ENCODE peak calls at places on chromosome 12, in six cellular contexts. J is SJCRH30, D is brain microvascular endothelial cell, Q is IMR-90, I is trophoblast cell, S is hepatocyte. C is an unnamed sample.

GRCh38 chr12:17810399-17810798 is 279.6 kb downstream of the RERGL start:
- DNase-seq in J (peak; percentile 14), D (no peak), Q (no peak), I (no peak), S (no peak), C (no peak)

GRCh38 chr12:31119531-31120211 is 46.0 kb downstream of the DDX11 start:
- DNase-seq in J (no peak), D (no peak), Q (no peak), I (no peak), S (no peak), C (no peak)

GRCh38 chr12:64685605-64686004 is 73.6 kb downstream of the GNS start:
- DNase-seq in J (no peak), D (no peak), Q (no peak), I (no peak), S (no peak), C (no peak)

GRCh38 chr12:54394281-54394719 is 9.8 kb upstream of the ZNF385A start:
- DNase-seq in J (peak; percentile 89), D (peak; percentile 35), Q (peak; percentile 56), I (peak; percentile 99), S (peak; percentile 74), C (no peak)

GRCh38 chr12:32115404-32116104 is 8.9 kb downstream of the BICD1 start:
- DNase-seq in J (peak; percentile 82), D (peak; percentile 99), Q (peak; percentile 100), I (no peak), S (peak; percentile 59), C (peak; percentile 97)

GRCh38 chr12:129617849-129618248 is 286.0 kb downstream of the TMEM132D start:
- DNase-seq in J (no peak), D (no peak), Q (no peak), I (no peak), S (no peak), C (no peak)

GRCh38 chr12:124699878-124700277 is 132.5 kb upstream of the NCOR2 start:
- DNase-seq in J (no peak), D (no peak), Q (no peak), I (no peak), S (no peak), C (no peak)

GRCh38 chr12:89363084-89363483 is 10.8 kb upstream of the DUSP6 start:
- DNase-seq in J (no peak), D (no peak), Q (no peak), I (no peak), S (no peak), C (no peak)

GRCh38 chr12:38905480-38906351 is at the start of gene CPNE8:
- DNase-seq in J (no peak), D (peak; percentile 25), Q (no peak), I (peak; percentile 79), S (peak; percentile 80), C (peak; percentile 79)

GRCh38 chr12:23949212-23950010 is at the start of gene SOX5:
- DNase-seq in J (peak; percentile 89), D (peak; percentile 59), Q (peak; percentile 68), I (no peak), S (peak; percentile 59), C (peak; percentile 49)

GRCh38 chr12:132146772-132147422 is 2.6 kb downstream of the NOC4L start:
- DNase-seq in J (no peak), D (no peak), Q (no peak), I (no peak), S (no peak), C (no peak)

GRCh38 chr12:112788205-112788604 is 3.3 kb upstream of the RPH3A start:
- DNase-seq in J (no peak), D (no peak), Q (no peak), I (no peak), S (no peak), C (no peak)

GRCh38 chr12:19402743-19403400 is 36.4 kb upstream of the AEBP2 start:
- DNase-seq in J (peak; percentile 98), D (peak; percentile 15), Q (peak; percentile 63), I (peak; percentile 84), S (peak; percentile 23), C (peak; percentile 67)

GRCh38 chr12:21606175-21606574 is 1.5 kb upstream of the GYS2 start:
- DNase-seq in J (no peak), D (no peak), Q (no peak), I (no peak), S (no peak), C (no peak)

GRCh38 chr12:112962561-112962960 is 15.8 kb upstream of the OAS2 start:
- DNase-seq in J (no peak), D (no peak), Q (no peak), I (no peak), S (no peak), C (no peak)

GRCh38 chr12:106586803-106587684 is 4.2 kb downstream of the RFX4 start:
- DNase-seq in J (no peak), D (no peak), Q (no peak), I (peak; percentile 30), S (no peak), C (no peak)

GRCh38 chr12:50647479-50647878 is 116.4 kb upstream of the ATF1 start:
- DNase-seq in J (no peak), D (no peak), Q (peak; percentile 37), I (peak; percentile 77), S (no peak), C (no peak)

GRCh38 chr12:29234965-29235364 is 85.9 kb downstream of the FAR2 start:
- DNase-seq in J (no peak), D (no peak), Q (peak; percentile 11), I (no peak), S (no peak), C (peak; percentile 97)

GRCh38 chr12:105825141-105825540 is 313.6 kb downstream of the NUAK1 start:
- DNase-seq in J (no peak), D (no peak), Q (no peak), I (no peak), S (no peak), C (no peak)

GRCh38 chr12:64395739-64396138 is 5.2 kb upstream of the C12orf56 start:
- DNase-seq in J (no peak), D (no peak), Q (peak; percentile 13), I (no peak), S (no peak), C (peak; percentile 89)

GRCh38 chr12:54082402-54082892 is 28.8 kb downstream of the HOXC4 start:
- DNase-seq in J (no peak), D (no peak), Q (no peak), I (no peak), S (peak; percentile 73), C (no peak)

DNA sequence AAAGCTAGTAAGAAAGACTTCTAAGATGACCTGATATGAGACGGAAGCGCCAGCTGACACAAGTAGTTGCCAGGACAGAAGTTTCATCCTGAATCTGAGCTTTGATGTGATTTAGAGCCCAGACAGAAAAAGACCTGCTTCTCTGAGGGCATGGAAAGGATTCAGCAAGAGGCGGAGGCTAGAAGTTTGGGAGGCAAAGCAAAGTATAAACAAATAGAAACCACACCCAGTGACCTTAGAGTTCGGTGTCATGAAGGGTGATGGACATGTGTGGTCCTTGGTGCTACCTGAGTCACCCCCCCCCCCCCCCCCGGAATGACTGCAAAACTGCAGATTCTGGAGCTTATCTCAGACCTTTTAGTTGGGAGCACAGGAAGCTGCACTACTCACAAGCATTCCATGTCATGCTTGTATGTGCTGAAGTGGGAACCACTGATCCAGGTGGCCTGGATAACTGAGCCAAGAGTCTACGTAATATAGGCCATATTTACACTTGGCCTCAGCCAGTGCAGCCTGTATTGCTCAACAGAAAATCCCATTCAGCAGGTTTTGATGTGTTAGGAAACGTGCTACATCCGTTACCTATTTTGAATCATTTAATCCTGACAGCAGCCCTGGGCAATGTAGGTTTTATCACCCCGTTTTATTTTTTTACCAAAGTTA is 191.4 kb downstream of the ANO6 start:
- DNase-seq in J (no peak), D (no peak), Q (peak; percentile 83), I (no peak), S (peak; percentile 23), C (no peak)
- H3K36me3 ChIP-seq in J (peaks cover 43% of the 10 kb centered on the region), D (peaks cover 47% of the 10 kb centered on the region), Q (peaks cover 15% of the 10 kb centered on the region), I (peaks cover 18% of the 10 kb centered on the region), S (no peaks in the 10 kb centered on the region), C (peaks cover 6% of the 10 kb centered on the region)

GRCh38 chr12:57143454-57143853 is 4.0 kb downstream of the LRP1-AS start:
- DNase-seq in J (no peak), D (no peak), Q (no peak), I (no peak), S (no peak), C (no peak)

GRCh38 chr12:57139796-57140649 is 7.4 kb downstream of the LRP1-AS start:
- DNase-seq in J (no peak), D (no peak), Q (peak; percentile 69), I (peak; percentile 63), S (no peak), C (no peak)

GRCh38 chr12:57141249-57141648 is 6.2 kb downstream of the LRP1-AS start:
- DNase-seq in J (no peak), D (no peak), Q (no peak), I (no peak), S (no peak), C (no peak)

GRCh38 chr12:57142727-57143126 is 4.7 kb downstream of the LRP1-AS start:
- DNase-seq in J (no peak), D (no peak), Q (no peak), I (no peak), S (no peak), C (no peak)

DNA sequence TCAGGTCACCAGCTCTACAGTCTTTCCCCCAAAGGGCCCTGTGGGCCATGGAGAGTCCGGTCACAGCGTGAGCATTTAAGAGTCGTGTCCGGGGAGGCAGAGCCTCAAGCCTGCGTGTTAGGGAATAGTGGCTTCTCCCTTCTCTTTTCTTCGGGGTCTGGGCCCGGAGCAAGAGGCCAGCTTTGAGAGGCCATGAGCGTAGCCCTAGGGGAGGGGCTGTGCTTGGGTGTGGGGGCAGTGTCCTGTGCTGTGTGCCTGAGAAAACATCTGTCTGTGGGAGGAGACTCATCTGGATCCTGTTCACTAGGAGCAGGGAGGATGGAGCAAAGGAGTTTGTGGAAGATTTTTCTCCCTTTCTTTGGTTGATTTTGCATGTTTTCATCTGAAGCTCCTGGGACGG is 5.3 kb downstream of the LRP1-AS start:
- DNase-seq in J (no peak), D (no peak), Q (no peak), I (no peak), S (no peak), C (no peak)
- H3K36me3 ChIP-seq in J (peaks cover 51% of the 10 kb centered on the region), D (peaks cover 84% of the 10 kb centered on the region), Q (peaks cover 84% of the 10 kb centered on the region), I (peaks cover 64% of the 10 kb centered on the region), S (no peaks in the 10 kb centered on the region), C (no peaks in the 10 kb centered on the region)

GRCh38 chr12:74481078-74481477 is 56.6 kb upstream of the ATXN7L3B start:
- DNase-seq in J (no peak), D (no peak), Q (no peak), I (no peak), S (no peak), C (no peak)

GRCh38 chr12:74483057-74483456 is 54.6 kb upstream of the ATXN7L3B start:
- DNase-seq in J (no peak), D (no peak), Q (no peak), I (no peak), S (no peak), C (no peak)

GRCh38 chr12:74476234-74476633 is 61.4 kb upstream of the ATXN7L3B start:
- DNase-seq in J (no peak), D (no peak), Q (no peak), I (no peak), S (no peak), C (no peak)

DNA sequence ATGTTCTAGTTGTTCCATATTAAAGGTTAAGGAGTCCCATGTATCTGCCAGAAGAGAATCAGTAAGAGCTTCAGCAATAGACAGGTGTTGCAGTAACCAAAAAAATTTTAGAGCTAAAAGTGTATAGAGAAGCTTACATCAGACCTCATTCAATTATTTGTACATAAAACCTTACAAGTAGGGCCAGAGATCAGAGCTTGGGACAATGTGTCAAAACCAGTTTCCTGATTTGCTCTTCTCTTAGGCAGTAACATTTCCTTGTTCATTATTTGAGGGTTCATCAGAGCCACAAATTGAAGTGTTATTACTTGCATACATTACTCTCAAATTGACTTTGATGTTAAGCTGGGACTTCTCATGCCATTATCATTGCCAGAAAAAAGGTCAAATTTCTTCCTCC is 55.5 kb upstream of the ATXN7L3B start:
- DNase-seq in J (no peak), D (no peak), Q (no peak), I (no peak), S (no peak), C (no peak)
- H3K36me3 ChIP-seq in J (no peaks in the 10 kb centered on the region), D (no peaks in the 10 kb centered on the region), Q (no peaks in the 10 kb centered on the region), I (no peaks in the 10 kb centered on the region), S (no peaks in the 10 kb centered on the region), C (no peaks in the 10 kb centered on the region)

GRCh38 chr12:95509300-95509699 is 35.3 kb downstream of the METAP2 start:
- DNase-seq in J (no peak), D (no peak), Q (no peak), I (no peak), S (no peak), C (no peak)
- H3K36me3 ChIP-seq in J (peaks cover 80% of the 10 kb centered on the region), D (peaks cover 49% of the 10 kb centered on the region), Q (peaks cover 55% of the 10 kb centered on the region), I (peaks cover 30% of the 10 kb centered on the region), S (peaks cover 13% of the 10 kb centered on the region), C (peaks cover 9% of the 10 kb centered on the region)